ENCODE peak calls at places on chromosomes 16 and 17, in seven cellular contexts. C, J, V, X, Z, H and K are unnamed samples.

GRCh38 chr17:27954521-27955495 is 61.6 kb upstream of the LYRM9 start:
- DNase-seq in H (no peak), J (no peak), C (no peak), Z (no peak), V (no peak), X (no peak), K (no peak)

GRCh38 chr16:55501549-55502322 is 7.1 kb upstream of the LPCAT2 start:
- DNase-seq in Z (no peak), H (no peak), X (no peak), C (peak), V (no peak), J (no peak), K (no peak)

GRCh38 chr16:73365010-73365409 is 317.1 kb upstream of the ZFHX3 start:
- DNase-seq in H (no peak), X (no peak), V (no peak), J (no peak), C (no peak), Z (no peak), K (no peak)

GRCh38 chr17:9837551-9838471 is 12.1 kb downstream of the GLP2R start:
- DNase-seq in H (no peak), V (no peak), X (no peak), Z (no peak), J (no peak), C (peak), K (no peak)

GRCh38 chr17:15928286-15928785 is 16.6 kb upstream of the ADORA2B start:
- DNase-seq in V (no peak), H (no peak), Z (no peak), J (no peak), X (no peak), C (no peak), K (no peak)

GRCh38 chr17:78589885-78590284 is 12.7 kb upstream of the DNAH17 start:
- DNase-seq in C (no peak), H (no peak), V (no peak), J (no peak), X (no peak), Z (no peak), K (no peak)

GRCh38 chr16:46757339-46758050 is 9.4 kb upstream of the MYLK3 start:
- DNase-seq in J (no peak), Z (no peak), X (no peak), C (peak), V (no peak), H (no peak), K (no peak)

GRCh38 chr16:23296994-23297393 is 5.1 kb upstream of the SCNN1B start:
- DNase-seq in X (peak), Z (no peak), V (no peak), C (no peak), J (no peak), H (peak), K (peak)

GRCh38 chr17:44546711-44547606 is 10.3 kb upstream of the FZD2 start:
- DNase-seq in V (no peak), C (peak), X (no peak), Z (no peak), H (peak), J (no peak), K (no peak)

GRCh38 chr16:29007865-29008593 is 23.2 kb downstream of the LAT start:
- DNase-seq in H (no peak), Z (peak), X (no peak), V (peak), C (peak), J (peak), K (no peak)

GRCh38 chr17:44170499-44171201 is at the start of gene ASB16:
- DNase-seq in J (no peak), V (no peak), H (no peak), Z (no peak), X (no peak), C (peak), K (no peak)

GRCh38 chr17:75238684-75239191 is 22.7 kb downstream of the GGA3 start:
- DNase-seq in V (peak), H (peak), X (peak), J (peak), C (peak), Z (peak), K (no peak)

GRCh38 chr16:46746821-46747776 is 1.0 kb downstream of the MYLK3 start:
- DNase-seq in C (no peak), X (no peak), J (no peak), H (no peak), V (no peak), Z (no peak), K (no peak)

GRCh38 chr16:76583995-76584394 is 306.8 kb downstream of the CNTNAP4 start:
- DNase-seq in V (no peak), H (no peak), X (no peak), C (no peak), J (no peak), Z (no peak), K (no peak)

GRCh38 chr16:19785512-19786130 is 67.5 kb downstream of the IQCK start:
- DNase-seq in V (no peak), H (no peak), C (no peak), Z (no peak), X (no peak), J (no peak), K (no peak)

GRCh38 chr17:60916043-60916442 is 238.4 kb downstream of the BCAS3 start:
- DNase-seq in C (no peak), X (no peak), J (no peak), H (no peak), V (no peak), Z (no peak), K (no peak)

GRCh38 chr17:45775148-45775547 is 9.0 kb upstream of the CRHR1 start:
- DNase-seq in H (no peak), Z (no peak), C (no peak), V (no peak), X (no peak), J (no peak), K (no peak)

GRCh38 chr16:75761111-75761510 is 34.8 kb upstream of the CPHXL start:
- DNase-seq in Z (no peak), H (no peak), V (no peak), J (no peak), X (no peak), C (no peak), K (no peak)

GRCh38 chr17:32870027-32870670 is 6.8 kb downstream of the MYO1D start:
- DNase-seq in X (no peak), Z (no peak), J (no peak), V (no peak), C (peak), H (no peak), K (no peak)

GRCh38 chr16:63061319-63061718 is 1025.1 kb upstream of the CDH8 start:
- DNase-seq in Z (no peak), V (no peak), H (no peak), X (no peak), J (no peak), C (no peak), K (no peak)

GRCh38 chr17:74545456-74546230 is at the start of gene CD300C:
- DNase-seq in X (no peak), Z (no peak), H (peak), J (no peak), C (peak), V (no peak), K (peak)

GRCh38 chr17:57810740-57811632 is 38.9 kb downstream of the MRPS23 start:
- DNase-seq in J (no peak), V (no peak), H (peak), Z (no peak), C (peak), X (no peak), K (peak)

GRCh38 chr17:75059369-75060345 is 12.6 kb downstream of the KCTD2 start:
- DNase-seq in V (no peak), Z (no peak), H (peak), X (no peak), J (no peak), C (peak), K (no peak)

GRCh38 chr16:70568601-70569217 is 45.1 kb downstream of the SF3B3 start:
- DNase-seq in J (no peak), C (no peak), V (no peak), X (no peak), Z (no peak), H (no peak), K (no peak)

GRCh38 chr17:76139261-76139752 is 1.7 kb downstream of the FOXJ1 start:
- DNase-seq in J (no peak), V (no peak), H (no peak), Z (no peak), C (no peak), X (no peak), K (no peak)

GRCh38 chr16:77043076-77043475 is 147.9 kb upstream of the MON1B start:
- DNase-seq in J (no peak), X (no peak), V (no peak), H (peak), Z (no peak), C (no peak), K (no peak)

GRCh38 chr17:49439305-49439672 is 24.6 kb upstream of the PHB1 start:
- DNase-seq in X (no peak), V (no peak), H (no peak), Z (no peak), C (no peak), J (no peak), K (no peak)

GRCh38 chr17:39622380-39623006 is 4.3 kb upstream of the PPP1R1B start:
- DNase-seq in H (no peak), J (no peak), V (no peak), X (no peak), Z (no peak), C (no peak), K (no peak)

GRCh38 chr16:47826070-47826469 is 329.7 kb downstream of the ABCC12 start:
- DNase-seq in J (no peak), C (no peak), H (no peak), V (no peak), X (no peak), Z (no peak), K (no peak)

GRCh38 chr17:64278614-64279013 is 15.6 kb upstream of the TEX2 start:
- DNase-seq in C (no peak), V (no peak), Z (no peak), X (no peak), H (no peak), J (no peak), K (no peak)

GRCh38 chr17:50949128-50950001 is 83.2 kb upstream of the TOB1 start:
- DNase-seq in C (no peak), H (no peak), Z (no peak), X (no peak), V (no peak), J (no peak), K (no peak)

GRCh38 chr16:73878616-73879015 is 418.0 kb upstream of the PSMD7 start:
- DNase-seq in V (no peak), J (no peak), C (peak), X (no peak), H (peak), Z (no peak), K (peak)

GRCh38 chr17:64920026-64920418 is 744 bp upstream of the LRRC37A3 start:
- DNase-seq in V (no peak), X (no peak), C (no peak), H (no peak), Z (no peak), J (no peak), K (no peak)